ENCODE peak calls at places on chromosome 3, in six cellular contexts. One of them, this sample, is unnamed.

GRCh38 chr3:105835606-105836005 is 33.2 kb downstream of the CBLB start:
- DNase-seq in progenitor cell of endocrine pancreas: no peak
- DNase-seq in neural progenitor cell: no peak
- DNase-seq in heart right ventricle: no peak
- DNase-seq in activated B cell treated with CpG ODN at 0.5 μM for 24 hours: no peak
- DNase-seq in pancreas: no peak
- DNase-seq in this sample: no peak

GRCh38 chr3:52439426-52440248 is 5.3 kb downstream of the SEMA3G start:
- DNase-seq in neural progenitor cell: no peak
- DNase-seq in activated B cell treated with CpG ODN at 0.5 μM for 24 hours: no peak
- DNase-seq in heart right ventricle: no peak
- DNase-seq in pancreas: no peak
- DNase-seq in progenitor cell of endocrine pancreas: no peak
- DNase-seq in this sample: no peak

GRCh38 chr3:9732753-9733115 is 1.2 kb downstream of the BRPF1 start:
- DNase-seq in progenitor cell of endocrine pancreas: no peak
- DNase-seq in activated B cell treated with CpG ODN at 0.5 μM for 24 hours: no peak
- DNase-seq in heart right ventricle: no peak
- DNase-seq in pancreas: no peak
- DNase-seq in neural progenitor cell: no peak
- DNase-seq in this sample: no peak

GRCh38 chr3:86051058-86051457 is 939.9 kb downstream of the VGLL3 start:
- DNase-seq in pancreas: no peak
- DNase-seq in progenitor cell of endocrine pancreas: no peak
- DNase-seq in activated B cell treated with CpG ODN at 0.5 μM for 24 hours: no peak
- DNase-seq in heart right ventricle: no peak
- DNase-seq in neural progenitor cell: no peak
- DNase-seq in this sample: no peak

GRCh38 chr3:114809668-114810413 is 337.2 kb downstream of the ZBTB20 start:
- DNase-seq in heart right ventricle: no peak
- DNase-seq in pancreas: no peak
- DNase-seq in progenitor cell of endocrine pancreas: no peak
- DNase-seq in neural progenitor cell: no peak
- DNase-seq in activated B cell treated with CpG ODN at 0.5 μM for 24 hours: no peak
- DNase-seq in this sample: no peak

GRCh38 chr3:25854214-25854613 is 64.3 kb downstream of the OXSM start:
- DNase-seq in heart right ventricle: no peak
- DNase-seq in progenitor cell of endocrine pancreas: no peak
- DNase-seq in pancreas: no peak
- DNase-seq in activated B cell treated with CpG ODN at 0.5 μM for 24 hours: no peak
- DNase-seq in neural progenitor cell: no peak
- DNase-seq in this sample: no peak

GRCh38 chr3:104101736-104102135 is 1265.0 kb upstream of the ALCAM start:
- DNase-seq in pancreas: no peak
- DNase-seq in progenitor cell of endocrine pancreas: no peak
- DNase-seq in neural progenitor cell: no peak
- DNase-seq in activated B cell treated with CpG ODN at 0.5 μM for 24 hours: no peak
- DNase-seq in heart right ventricle: no peak
- DNase-seq in this sample: no peak

GRCh38 chr3:174089592-174089991 is 692.0 kb downstream of the NLGN1 start:
- DNase-seq in pancreas: no peak
- DNase-seq in heart right ventricle: no peak
- DNase-seq in neural progenitor cell: no peak
- DNase-seq in progenitor cell of endocrine pancreas: no peak
- DNase-seq in activated B cell treated with CpG ODN at 0.5 μM for 24 hours: no peak
- DNase-seq in this sample: no peak

GRCh38 chr3:182904164-182904563 is 76.2 kb downstream of the DCUN1D1 start:
- DNase-seq in pancreas: no peak
- DNase-seq in neural progenitor cell: no peak
- DNase-seq in activated B cell treated with CpG ODN at 0.5 μM for 24 hours: no peak
- DNase-seq in progenitor cell of endocrine pancreas: no peak
- DNase-seq in heart right ventricle: no peak
- DNase-seq in this sample: no peak
- TF ChIP-seq CTCF in pancreas: no peak
- TF ChIP-seq CTCF in neural progenitor cell: peak
- TF ChIP-seq CTCF in activated B cell treated with CpG ODN at 0.5 μM for 24 hours: no peak
- TF ChIP-seq CTCF in progenitor cell of endocrine pancreas: peak
- TF ChIP-seq CTCF in heart right ventricle: no peak
- TF ChIP-seq CTCF in this sample: peak

GRCh38 chr3:50972029-50972428 is 297.3 kb downstream of the DOCK3 start:
- DNase-seq in activated B cell treated with CpG ODN at 0.5 μM for 24 hours: no peak
- DNase-seq in progenitor cell of endocrine pancreas: no peak
- DNase-seq in neural progenitor cell: no peak
- DNase-seq in pancreas: no peak
- DNase-seq in heart right ventricle: no peak
- DNase-seq in this sample: no peak

GRCh38 chr3:50971487-50971924 is 296.8 kb downstream of the DOCK3 start:
- DNase-seq in pancreas: peak
- DNase-seq in activated B cell treated with CpG ODN at 0.5 μM for 24 hours: no peak
- DNase-seq in progenitor cell of endocrine pancreas: peak
- DNase-seq in neural progenitor cell: peak
- DNase-seq in heart right ventricle: no peak
- DNase-seq in this sample: no peak
- TF ChIP-seq CTCF in pancreas: peak
- TF ChIP-seq CTCF in activated B cell treated with CpG ODN at 0.5 μM for 24 hours: peak
- TF ChIP-seq CTCF in progenitor cell of endocrine pancreas: peak
- TF ChIP-seq CTCF in neural progenitor cell: peak
- TF ChIP-seq CTCF in heart right ventricle: peak
- TF ChIP-seq CTCF in this sample: peak

GRCh38 chr3:24019585-24019984 is 74.5 kb downstream of the NR1D2 start:
- DNase-seq in neural progenitor cell: no peak
- DNase-seq in progenitor cell of endocrine pancreas: no peak
- DNase-seq in pancreas: no peak
- DNase-seq in heart right ventricle: no peak
- DNase-seq in activated B cell treated with CpG ODN at 0.5 μM for 24 hours: no peak
- DNase-seq in this sample: no peak
- TF ChIP-seq CTCF in neural progenitor cell: no peak
- TF ChIP-seq CTCF in progenitor cell of endocrine pancreas: no peak
- TF ChIP-seq CTCF in pancreas: no peak
- TF ChIP-seq CTCF in heart right ventricle: no peak
- TF ChIP-seq CTCF in activated B cell treated with CpG ODN at 0.5 μM for 24 hours: no peak
- TF ChIP-seq CTCF in this sample: no peak

GRCh38 chr3:40876019-40876418 is 323.3 kb upstream of the CTNNB1 start:
- DNase-seq in neural progenitor cell: no peak
- DNase-seq in progenitor cell of endocrine pancreas: no peak
- DNase-seq in activated B cell treated with CpG ODN at 0.5 μM for 24 hours: no peak
- DNase-seq in heart right ventricle: no peak
- DNase-seq in pancreas: no peak
- DNase-seq in this sample: no peak

GRCh38 chr3:40875581-40875980 is 323.7 kb upstream of the CTNNB1 start:
- DNase-seq in heart right ventricle: no peak
- DNase-seq in progenitor cell of endocrine pancreas: no peak
- DNase-seq in activated B cell treated with CpG ODN at 0.5 μM for 24 hours: no peak
- DNase-seq in neural progenitor cell: no peak
- DNase-seq in pancreas: no peak
- DNase-seq in this sample: no peak

GRCh38 chr3:40877651-40878463 is 321.4 kb upstream of the CTNNB1 start:
- DNase-seq in neural progenitor cell: peak
- DNase-seq in activated B cell treated with CpG ODN at 0.5 μM for 24 hours: no peak
- DNase-seq in heart right ventricle: peak
- DNase-seq in progenitor cell of endocrine pancreas: no peak
- DNase-seq in pancreas: peak
- DNase-seq in this sample: no peak

GRCh38 chr3:40876496-40876895 is 322.8 kb upstream of the CTNNB1 start:
- DNase-seq in heart right ventricle: no peak
- DNase-seq in neural progenitor cell: no peak
- DNase-seq in progenitor cell of endocrine pancreas: no peak
- DNase-seq in pancreas: no peak
- DNase-seq in activated B cell treated with CpG ODN at 0.5 μM for 24 hours: no peak
- DNase-seq in this sample: no peak

DNA sequence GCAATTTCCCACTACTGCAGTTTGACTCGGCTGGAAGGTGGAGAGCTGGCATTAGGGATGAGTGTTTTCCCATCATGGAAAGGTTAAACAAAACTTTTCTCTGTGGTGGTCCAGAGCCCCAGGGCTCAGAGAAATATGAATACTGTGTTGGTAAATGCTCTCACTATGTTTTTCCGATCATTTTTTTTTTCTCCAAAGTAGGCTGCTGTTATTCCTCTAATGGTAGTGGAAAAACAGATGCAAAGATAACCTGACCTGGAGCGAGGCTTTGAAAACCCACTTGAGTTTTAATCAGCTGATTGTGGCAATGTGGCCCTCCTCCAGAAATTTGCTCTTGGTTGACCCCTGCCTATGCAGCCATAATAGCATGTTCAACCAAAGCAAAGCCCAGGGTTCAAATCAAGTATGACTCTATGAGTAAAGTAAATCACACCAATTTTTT is 320.8 kb upstream of the CTNNB1 start:
- DNase-seq in activated B cell treated with CpG ODN at 0.5 μM for 24 hours: no peak
- DNase-seq in progenitor cell of endocrine pancreas: no peak
- DNase-seq in neural progenitor cell: no peak
- DNase-seq in heart right ventricle: no peak
- DNase-seq in pancreas: no peak
- DNase-seq in this sample: no peak
- TF ChIP-seq CTCF in activated B cell treated with CpG ODN at 0.5 μM for 24 hours: no peak
- TF ChIP-seq CTCF in progenitor cell of endocrine pancreas: no peak
- TF ChIP-seq CTCF in neural progenitor cell: no peak
- TF ChIP-seq CTCF in heart right ventricle: no peak
- TF ChIP-seq CTCF in pancreas: no peak
- TF ChIP-seq CTCF in this sample: no peak

This sample was measured in type B pancreatic cell.